ENCODE peak calls at places on chromosomes 11 and 22, in eight cellular contexts. One of them, this sample, is unnamed.

GRCh38 chr11:21893468-21893867 is 299.4 kb upstream of the ANO5 start:
- DNase-seq in K562: no peak
- DNase-seq in AG04450: no peak
- DNase-seq in colonic mucosa: no peak
- DNase-seq in adrenal gland: no peak
- DNase-seq in stomach: no peak
- DNase-seq in breast epithelium: no peak
- DNase-seq in A549: no peak
- DNase-seq in this sample: no peak

GRCh38 chr22:29167032-29167911 is 38.4 kb upstream of the EMID1 start:
- DNase-seq in AG04450: no peak
- DNase-seq in A549: no peak
- DNase-seq in K562: no peak
- DNase-seq in colonic mucosa: no peak
- DNase-seq in stomach: no peak
- DNase-seq in adrenal gland: no peak
- DNase-seq in breast epithelium: no peak
- DNase-seq in this sample: no peak

GRCh38 chr22:20141186-20142077 is 9.4 kb downstream of the CCDC188 start:
- DNase-seq in A549: no peak
- DNase-seq in breast epithelium: no peak
- DNase-seq in colonic mucosa: no peak
- DNase-seq in stomach: no peak
- DNase-seq in adrenal gland: no peak
- DNase-seq in AG04450: peak
- DNase-seq in K562: no peak
- DNase-seq in this sample: peak

GRCh38 chr22:24107668-24108067 is 73.6 kb upstream of the SUSD2 start:
- DNase-seq in colonic mucosa: peak
- DNase-seq in AG04450: peak
- DNase-seq in A549: no peak
- DNase-seq in adrenal gland: peak
- DNase-seq in breast epithelium: peak
- DNase-seq in stomach: peak
- DNase-seq in K562: no peak
- DNase-seq in this sample: peak

GRCh38 chr22:39959640-39960447 is at the start of gene TMA7B:
- DNase-seq in AG04450: peak
- DNase-seq in colonic mucosa: no peak
- DNase-seq in stomach: peak
- DNase-seq in adrenal gland: peak
- DNase-seq in A549: peak
- DNase-seq in breast epithelium: no peak
- DNase-seq in K562: peak
- DNase-seq in this sample: peak

GRCh38 chr22:20008221-20008995 is 8.2 kb downstream of the ARVCF start:
- DNase-seq in AG04450: no peak
- DNase-seq in breast epithelium: no peak
- DNase-seq in adrenal gland: no peak
- DNase-seq in A549: no peak
- DNase-seq in colonic mucosa: no peak
- DNase-seq in stomach: no peak
- DNase-seq in K562: peak
- DNase-seq in this sample: no peak

GRCh38 chr11:29119116-29119515 is 897.7 kb downstream of the KCNA4 start:
- DNase-seq in colonic mucosa: no peak
- DNase-seq in breast epithelium: no peak
- DNase-seq in stomach: no peak
- DNase-seq in A549: no peak
- DNase-seq in adrenal gland: no peak
- DNase-seq in K562: no peak
- DNase-seq in AG04450: no peak
- DNase-seq in this sample: peak

GRCh38 chr11:86291466-86292262 is 10.4 kb upstream of the HIKESHI start:
- DNase-seq in colonic mucosa: peak
- DNase-seq in stomach: peak
- DNase-seq in K562: peak
- DNase-seq in AG04450: no peak
- DNase-seq in adrenal gland: peak
- DNase-seq in A549: peak
- DNase-seq in breast epithelium: no peak
- DNase-seq in this sample: peak

GRCh38 chr11:119728226-119728626 is 774 bp downstream of the NECTIN1 start:
- DNase-seq in breast epithelium: no peak
- DNase-seq in K562: no peak
- DNase-seq in A549: peak
- DNase-seq in colonic mucosa: peak
- DNase-seq in stomach: no peak
- DNase-seq in AG04450: no peak
- DNase-seq in adrenal gland: no peak
- DNase-seq in this sample: no peak

GRCh38 chr22:17257091-17257490 is 37.9 kb upstream of the ADA2 start:
- DNase-seq in stomach: no peak
- DNase-seq in A549: no peak
- DNase-seq in breast epithelium: no peak
- DNase-seq in adrenal gland: no peak
- DNase-seq in AG04450: no peak
- DNase-seq in colonic mucosa: no peak
- DNase-seq in K562: no peak
- DNase-seq in this sample: no peak

GRCh38 chr11:110318638-110319404 is 22.4 kb upstream of the RDX start:
- DNase-seq in stomach: no peak
- DNase-seq in AG04450: no peak
- DNase-seq in K562: no peak
- DNase-seq in A549: no peak
- DNase-seq in breast epithelium: no peak
- DNase-seq in colonic mucosa: no peak
- DNase-seq in adrenal gland: no peak
- DNase-seq in this sample: no peak

GRCh38 chr11:124875401-124875800 is 10.2 kb downstream of the ROBO3 start:
- DNase-seq in AG04450: no peak
- DNase-seq in colonic mucosa: no peak
- DNase-seq in stomach: no peak
- DNase-seq in adrenal gland: no peak
- DNase-seq in breast epithelium: no peak
- DNase-seq in A549: no peak
- DNase-seq in K562: no peak
- DNase-seq in this sample: no peak

GRCh38 chr22:48663297-48663696 is 1164.4 kb downstream of the BRD1 start:
- DNase-seq in colonic mucosa: no peak
- DNase-seq in AG04450: no peak
- DNase-seq in K562: peak
- DNase-seq in stomach: no peak
- DNase-seq in A549: no peak
- DNase-seq in breast epithelium: no peak
- DNase-seq in adrenal gland: no peak
- DNase-seq in this sample: no peak

GRCh38 chr11:65017927-65018326 is 4.0 kb downstream of the ARL2 start:
- DNase-seq in colonic mucosa: no peak
- DNase-seq in K562: no peak
- DNase-seq in AG04450: no peak
- DNase-seq in breast epithelium: no peak
- DNase-seq in A549: no peak
- DNase-seq in stomach: no peak
- DNase-seq in adrenal gland: no peak
- DNase-seq in this sample: no peak

GRCh38 chr22:47014946-47015345 is 252.5 kb downstream of the TBC1D22A start:
- DNase-seq in K562: no peak
- DNase-seq in AG04450: no peak
- DNase-seq in A549: no peak
- DNase-seq in breast epithelium: no peak
- DNase-seq in colonic mucosa: no peak
- DNase-seq in stomach: peak
- DNase-seq in adrenal gland: no peak
- DNase-seq in this sample: no peak

GRCh38 chr22:31995046-31995445 is 48.0 kb upstream of the SLC5A1 start:
- DNase-seq in A549: no peak
- DNase-seq in adrenal gland: no peak
- DNase-seq in colonic mucosa: no peak
- DNase-seq in AG04450: no peak
- DNase-seq in stomach: no peak
- DNase-seq in K562: no peak
- DNase-seq in breast epithelium: no peak
- DNase-seq in this sample: no peak
- TF ChIP-seq CTCF in A549: no peak
- TF ChIP-seq CTCF in adrenal gland: no peak
- TF ChIP-seq CTCF in colonic mucosa: no peak
- TF ChIP-seq CTCF in AG04450: peak
- TF ChIP-seq CTCF in stomach: no peak
- TF ChIP-seq CTCF in K562: no peak
- TF ChIP-seq CTCF in breast epithelium: no peak
- TF ChIP-seq CTCF in this sample: peak

DNA sequence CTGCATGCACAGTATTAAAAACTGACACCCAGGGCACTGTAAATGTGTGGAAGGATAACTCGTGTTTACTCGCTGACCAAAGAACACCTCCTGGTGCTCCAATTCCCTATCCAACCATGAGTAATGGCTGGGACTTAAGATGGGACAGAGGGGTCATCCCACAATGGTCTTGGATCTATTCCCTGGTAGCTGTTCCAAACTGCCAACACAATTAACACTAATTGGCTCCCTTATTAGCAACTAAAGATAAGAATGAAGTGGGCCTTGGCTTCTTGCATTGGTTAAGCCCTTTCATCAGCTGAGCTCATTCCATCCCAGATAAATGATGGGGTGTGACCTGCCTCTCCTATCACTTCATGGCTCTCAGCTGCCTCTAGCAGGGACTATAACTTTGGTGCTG is 1.5 kb upstream of the SIK3 start:
- DNase-seq in stomach: no peak
- DNase-seq in K562: no peak
- DNase-seq in adrenal gland: no peak
- DNase-seq in colonic mucosa: no peak
- DNase-seq in breast epithelium: no peak
- DNase-seq in A549: no peak
- DNase-seq in AG04450: no peak
- DNase-seq in this sample: no peak
- H3K27ac ChIP-seq in stomach: peak
- H3K27ac ChIP-seq in K562: no peak
- H3K27ac ChIP-seq in adrenal gland: peak
- H3K27ac ChIP-seq in colonic mucosa: peak
- H3K27ac ChIP-seq in breast epithelium: peak
- H3K27ac ChIP-seq in A549: no peak
- H3K27ac ChIP-seq in AG04450: no peak
- H3K27ac ChIP-seq in this sample: no peak

GRCh38 chr11:70796601-70797000 is 398.3 kb downstream of the CTTN start:
- DNase-seq in AG04450: no peak
- DNase-seq in colonic mucosa: no peak
- DNase-seq in stomach: no peak
- DNase-seq in adrenal gland: no peak
- DNase-seq in A549: no peak
- DNase-seq in breast epithelium: no peak
- DNase-seq in K562: peak
- DNase-seq in this sample: no peak
- TF ChIP-seq CTCF in AG04450: no peak
- TF ChIP-seq CTCF in colonic mucosa: no peak
- TF ChIP-seq CTCF in stomach: no peak
- TF ChIP-seq CTCF in adrenal gland: no peak
- TF ChIP-seq CTCF in A549: no peak
- TF ChIP-seq CTCF in breast epithelium: no peak
- TF ChIP-seq CTCF in K562: peak
- TF ChIP-seq CTCF in this sample: no peak

GRCh38 chr11:2942447-2942846 is 13.2 kb upstream of the PHLDA2 start:
- DNase-seq in breast epithelium: no peak
- DNase-seq in A549: no peak
- DNase-seq in stomach: no peak
- DNase-seq in K562: no peak
- DNase-seq in AG04450: no peak
- DNase-seq in adrenal gland: peak
- DNase-seq in colonic mucosa: no peak
- DNase-seq in this sample: no peak

GRCh38 chr11:2943711-2944118 is 14.5 kb upstream of the PHLDA2 start:
- DNase-seq in stomach: peak
- DNase-seq in colonic mucosa: peak
- DNase-seq in K562: no peak
- DNase-seq in breast epithelium: no peak
- DNase-seq in AG04450: no peak
- DNase-seq in adrenal gland: peak
- DNase-seq in A549: no peak
- DNase-seq in this sample: no peak

GRCh38 chr11:2940930-2941821 is 12.0 kb upstream of the PHLDA2 start:
- DNase-seq in colonic mucosa: peak
- DNase-seq in A549: no peak
- DNase-seq in adrenal gland: peak
- DNase-seq in AG04450: no peak
- DNase-seq in stomach: peak
- DNase-seq in K562: no peak
- DNase-seq in breast epithelium: no peak
- DNase-seq in this sample: no peak

GRCh38 chr11:2942872-2943710 is 13.9 kb upstream of the PHLDA2 start:
- DNase-seq in AG04450: no peak
- DNase-seq in A549: no peak
- DNase-seq in colonic mucosa: no peak
- DNase-seq in adrenal gland: peak
- DNase-seq in K562: no peak
- DNase-seq in breast epithelium: no peak
- DNase-seq in stomach: no peak
- DNase-seq in this sample: no peak

GRCh38 chr11:2940166-2940929 is 11.1 kb upstream of the PHLDA2 start:
- DNase-seq in adrenal gland: peak
- DNase-seq in AG04450: no peak
- DNase-seq in A549: peak
- DNase-seq in K562: no peak
- DNase-seq in colonic mucosa: peak
- DNase-seq in breast epithelium: peak
- DNase-seq in stomach: peak
- DNase-seq in this sample: no peak
- H3K27ac ChIP-seq in adrenal gland: no peak
- H3K27ac ChIP-seq in AG04450: no peak
- H3K27ac ChIP-seq in A549: peak
- H3K27ac ChIP-seq in K562: no peak
- H3K27ac ChIP-seq in colonic mucosa: peak
- H3K27ac ChIP-seq in breast epithelium: peak
- H3K27ac ChIP-seq in stomach: peak
- H3K27ac ChIP-seq in this sample: peak